ENCODE peak calls at places on chromosomes 5 and 9, in ten cellular contexts. I is fibroblast of gingiva; U is NCI-H510A treated with DMSO at 0.1 percent for 48 hours; V is right atrium auricular region; Z is ecto neural progenitor cell; E is cardiac fibroblast; Q is effector memory CD4-positive, alpha-beta T cell; J is GM03348; O is T follicular helper cell; R is chondrocyte. X is an unnamed sample.
A peak's percentile ranks its signal among the peaks of the same experiment; 100 is the strongest.

GRCh38 chr5:64869419-64869818 is 100.7 kb downstream of the CWC27 start:
- DNase-seq in R (no peak), O (no peak), I (peak; percentile 65), Q (no peak), V (no peak), E (peak; percentile 84), Z (no peak), J (peak; percentile 25), U (no peak), X (peak; percentile 57)

GRCh38 chr5:130110333-130110732 is 206.1 kb downstream of the CHSY3 start:
- DNase-seq in O (no peak), J (no peak), I (no peak), Q (no peak), E (peak; percentile 18), Z (no peak), U (no peak), R (no peak), V (no peak), X (no peak)

GRCh38 chr5:133285583-133286021 is 233.8 kb downstream of the HSPA4 start:
- DNase-seq in U (no peak), O (no peak), J (no peak), E (peak; percentile 41), Z (no peak), R (no peak), I (no peak), V (no peak), Q (no peak), X (no peak)

GRCh38 chr5:102681403-102681983 is 73.6 kb upstream of the PAM start:
- DNase-seq in V (peak; percentile 64), E (peak; percentile 83), O (peak; percentile 19), Q (peak; percentile 11), U (peak; percentile 80), Z (peak; percentile 74), J (peak; percentile 71), R (no peak), I (peak; percentile 77), X (peak; percentile 76)

GRCh38 chr9:88991066-88992030 is at the start of gene S1PR3:
- DNase-seq in U (no peak), V (peak; percentile 71), E (peak; percentile 60), Z (peak; percentile 86), I (peak; percentile 46), O (no peak), R (no peak), Q (no peak), J (peak; percentile 89), X (peak; percentile 80)

GRCh38 chr9:18256574-18256973 is 217.4 kb upstream of the ADAMTSL1 start:
- DNase-seq in J (peak; percentile 16), E (peak; percentile 58), Q (no peak), I (peak; percentile 11), V (no peak), Z (no peak), U (peak; percentile 11), O (no peak), R (no peak), X (peak; percentile 65)

GRCh38 chr5:81171769-81172168 is 61.4 kb upstream of the CKMT2 start:
- DNase-seq in Q (no peak), J (no peak), R (no peak), I (no peak), O (no peak), V (no peak), E (no peak), U (no peak), Z (no peak), X (no peak)

GRCh38 chr5:113017891-113018635 is 41.5 kb downstream of the DCP2 start:
- DNase-seq in U (no peak), R (no peak), V (no peak), O (no peak), I (no peak), Z (no peak), E (peak; percentile 59), Q (no peak), J (no peak), X (no peak)

GRCh38 chr9:123335227-123335985 is 20.6 kb upstream of the CRB2 start:
- DNase-seq in I (peak; percentile 55), V (no peak), Z (no peak), Q (no peak), R (no peak), E (peak; percentile 29), U (no peak), O (no peak), J (peak; percentile 84), X (peak; percentile 85)